ENCODE peak calls at places on chromosome 21, in seven cellular contexts. One of them, this sample, is unnamed.

GRCh38 chr21:27058673-27059365 is 91.9 kb upstream of the ADAMTS5 start:
- DNase-seq in coronary artery: no peak
- DNase-seq in omental fat pad: no peak
- DNase-seq in stimulated activated CD8-positive, alpha-beta memory T cell treated with anti-CD3 and anti-CD28 coated beads, Interleukin-2, amount 100 ng/mL, for 48 hours: no peak
- DNase-seq in germinal center: no peak
- DNase-seq in GOT3: no peak
- DNase-seq in GDM1: no peak
- DNase-seq in this sample: no peak

GRCh38 chr21:29184047-29184446 is 53.6 kb downstream of the MAP3K7CL start:
- DNase-seq in omental fat pad: no peak
- DNase-seq in coronary artery: no peak
- DNase-seq in GOT3: no peak
- DNase-seq in GDM1: peak; percentile 41
- DNase-seq in germinal center: no peak
- DNase-seq in stimulated activated CD8-positive, alpha-beta memory T cell treated with anti-CD3 and anti-CD28 coated beads, Interleukin-2, amount 100 ng/mL, for 48 hours: no peak
- DNase-seq in this sample: no peak

GRCh38 chr21:31403596-31404333 is 59.7 kb upstream of the TIAM1 start:
- DNase-seq in germinal center: no peak
- DNase-seq in GDM1: no peak
- DNase-seq in omental fat pad: no peak
- DNase-seq in coronary artery: no peak
- DNase-seq in GOT3: no peak
- DNase-seq in stimulated activated CD8-positive, alpha-beta memory T cell treated with anti-CD3 and anti-CD28 coated beads, Interleukin-2, amount 100 ng/mL, for 48 hours: no peak
- DNase-seq in this sample: no peak

GRCh38 chr21:45078371-45078770 is 4.0 kb downstream of the ADARB1 start:
- DNase-seq in omental fat pad: no peak
- DNase-seq in GOT3: no peak
- DNase-seq in GDM1: no peak
- DNase-seq in germinal center: no peak
- DNase-seq in stimulated activated CD8-positive, alpha-beta memory T cell treated with anti-CD3 and anti-CD28 coated beads, Interleukin-2, amount 100 ng/mL, for 48 hours: no peak
- DNase-seq in coronary artery: peak; percentile 60
- DNase-seq in this sample: no peak

GRCh38 chr21:34807881-34808568 is 139.2 kb downstream of the CLIC6 start:
- DNase-seq in coronary artery: no peak
- DNase-seq in GOT3: peak; percentile 58
- DNase-seq in omental fat pad: peak; percentile 48
- DNase-seq in germinal center: no peak
- DNase-seq in GDM1: peak; percentile 69
- DNase-seq in stimulated activated CD8-positive, alpha-beta memory T cell treated with anti-CD3 and anti-CD28 coated beads, Interleukin-2, amount 100 ng/mL, for 48 hours: peak; percentile 64
- DNase-seq in this sample: peak; percentile 91

GRCh38 chr21:37207441-37208009 is 59.6 kb downstream of the VPS26C start:
- DNase-seq in omental fat pad: no peak
- DNase-seq in GDM1: no peak
- DNase-seq in germinal center: peak; percentile 15
- DNase-seq in coronary artery: no peak
- DNase-seq in stimulated activated CD8-positive, alpha-beta memory T cell treated with anti-CD3 and anti-CD28 coated beads, Interleukin-2, amount 100 ng/mL, for 48 hours: no peak
- DNase-seq in GOT3: no peak
- DNase-seq in this sample: peak; percentile 58

GRCh38 chr21:25967566-25968438 is 202.8 kb downstream of the APP start:
- DNase-seq in germinal center: peak; percentile 34
- DNase-seq in GDM1: peak; percentile 56
- DNase-seq in GOT3: no peak
- DNase-seq in coronary artery: no peak
- DNase-seq in stimulated activated CD8-positive, alpha-beta memory T cell treated with anti-CD3 and anti-CD28 coated beads, Interleukin-2, amount 100 ng/mL, for 48 hours: no peak
- DNase-seq in omental fat pad: no peak
- DNase-seq in this sample: no peak

GRCh38 chr21:42652527-42653491 is 612 bp upstream of the PDE9A start:
- DNase-seq in GOT3: no peak
- DNase-seq in germinal center: no peak
- DNase-seq in stimulated activated CD8-positive, alpha-beta memory T cell treated with anti-CD3 and anti-CD28 coated beads, Interleukin-2, amount 100 ng/mL, for 48 hours: no peak
- DNase-seq in omental fat pad: no peak
- DNase-seq in GDM1: no peak
- DNase-seq in coronary artery: no peak
- DNase-seq in this sample: peak; percentile 44

GRCh38 chr21:46202592-46203202 is 18.4 kb upstream of the SPATC1L start:
- DNase-seq in stimulated activated CD8-positive, alpha-beta memory T cell treated with anti-CD3 and anti-CD28 coated beads, Interleukin-2, amount 100 ng/mL, for 48 hours: no peak
- DNase-seq in GDM1: no peak
- DNase-seq in omental fat pad: no peak
- DNase-seq in germinal center: no peak
- DNase-seq in coronary artery: no peak
- DNase-seq in GOT3: no peak
- DNase-seq in this sample: no peak

GRCh38 chr21:31222142-31222541 is 121.9 kb downstream of the TIAM1 start:
- DNase-seq in GOT3: no peak
- DNase-seq in GDM1: no peak
- DNase-seq in omental fat pad: no peak
- DNase-seq in stimulated activated CD8-positive, alpha-beta memory T cell treated with anti-CD3 and anti-CD28 coated beads, Interleukin-2, amount 100 ng/mL, for 48 hours: no peak
- DNase-seq in germinal center: no peak
- DNase-seq in coronary artery: no peak
- DNase-seq in this sample: no peak

GRCh38 chr21:42068256-42068545 is 2.9 kb upstream of the UMODL1 start:
- DNase-seq in stimulated activated CD8-positive, alpha-beta memory T cell treated with anti-CD3 and anti-CD28 coated beads, Interleukin-2, amount 100 ng/mL, for 48 hours: no peak
- DNase-seq in omental fat pad: no peak
- DNase-seq in GOT3: no peak
- DNase-seq in GDM1: no peak
- DNase-seq in germinal center: no peak
- DNase-seq in coronary artery: no peak
- DNase-seq in this sample: no peak

This sample was measured in RPMI7951.